ENCODE peak calls at places on chromosomes 5 and 9, in five cellular contexts. One of them, this sample, is unnamed. For H3K9me2, the result is how much of the 10 kb centered on the place peaks cover.

GRCh38 chr9:88980732-88981336 is 10.4 kb upstream of the S1PR3 start:
- DNase-seq in HCT116: no peak
- DNase-seq in MM.1S: no peak
- DNase-seq in GM23248: peak
- DNase-seq in SK-N-SH: no peak
- DNase-seq in this sample: no peak

GRCh38 chr5:100667021-100667671 is 132.0 kb downstream of the FAM174A start:
- DNase-seq in HCT116: no peak
- DNase-seq in MM.1S: no peak
- DNase-seq in GM23248: peak
- DNase-seq in SK-N-SH: no peak
- DNase-seq in this sample: peak

GRCh38 chr5:2530609-2531008 is 220.9 kb downstream of the IRX2 start:
- DNase-seq in HCT116: no peak
- DNase-seq in MM.1S: no peak
- DNase-seq in GM23248: no peak
- DNase-seq in SK-N-SH: no peak
- DNase-seq in this sample: no peak

GRCh38 chr5:176531902-176532493 is 5.2 kb downstream of the RNF44 start:
- DNase-seq in HCT116: no peak
- DNase-seq in MM.1S: no peak
- DNase-seq in GM23248: no peak
- DNase-seq in SK-N-SH: no peak
- DNase-seq in this sample: no peak

GRCh38 chr9:137044042-137044441 is 1.9 kb downstream of the NPDC1 start:
- DNase-seq in HCT116: no peak
- DNase-seq in MM.1S: no peak
- DNase-seq in GM23248: no peak
- DNase-seq in SK-N-SH: no peak
- DNase-seq in this sample: no peak

GRCh38 chr9:115335441-115335840 is 217.5 kb upstream of the TNC start:
- DNase-seq in HCT116: no peak
- DNase-seq in MM.1S: no peak
- DNase-seq in GM23248: no peak
- DNase-seq in SK-N-SH: no peak
- DNase-seq in this sample: no peak

GRCh38 chr5:77995793-77996409 is 219.8 kb upstream of the TBCA start:
- DNase-seq in HCT116: no peak
- DNase-seq in MM.1S: no peak
- DNase-seq in GM23248: no peak
- DNase-seq in SK-N-SH: no peak
- DNase-seq in this sample: no peak

GRCh38 chr9:89881431-89881830 is 276.6 kb downstream of the GADD45G start:
- DNase-seq in HCT116: no peak
- DNase-seq in MM.1S: no peak
- DNase-seq in GM23248: no peak
- DNase-seq in SK-N-SH: no peak
- DNase-seq in this sample: no peak

GRCh38 chr5:55480781-55481180 is 54.0 kb downstream of the PLPP1 start:
- DNase-seq in HCT116: no peak
- DNase-seq in MM.1S: no peak
- DNase-seq in GM23248: peak
- DNase-seq in SK-N-SH: no peak
- DNase-seq in this sample: peak

GRCh38 chr5:38783011-38783551 is 62.7 kb upstream of the OSMR start:
- DNase-seq in HCT116: no peak
- DNase-seq in MM.1S: no peak
- DNase-seq in GM23248: peak
- DNase-seq in SK-N-SH: no peak
- DNase-seq in this sample: peak

GRCh38 chr9:71250626-71251025 is 129.2 kb upstream of the TRPM3 start:
- DNase-seq in HCT116: no peak
- DNase-seq in MM.1S: no peak
- DNase-seq in GM23248: no peak
- DNase-seq in SK-N-SH: no peak
- DNase-seq in this sample: no peak

GRCh38 chr9:129109952-129110739 is 447 bp downstream of the CRAT start:
- DNase-seq in HCT116: no peak
- DNase-seq in MM.1S: no peak
- DNase-seq in GM23248: peak
- DNase-seq in SK-N-SH: no peak
- DNase-seq in this sample: no peak

GRCh38 chr5:1633605-1634336 is 110.0 kb upstream of the LPCAT1 start:
- DNase-seq in HCT116: peak
- DNase-seq in MM.1S: peak
- DNase-seq in GM23248: peak
- DNase-seq in SK-N-SH: peak
- DNase-seq in this sample: peak

GRCh38 chr9:107351382-107352045 is 68.4 kb downstream of the RAD23B start:
- DNase-seq in HCT116: peak
- DNase-seq in MM.1S: no peak
- DNase-seq in GM23248: no peak
- DNase-seq in SK-N-SH: no peak
- DNase-seq in this sample: peak

GRCh38 chr5:159156426-159156835 is 52.9 kb downstream of the RNF145 start:
- DNase-seq in HCT116: no peak
- DNase-seq in MM.1S: no peak
- DNase-seq in GM23248: no peak
- DNase-seq in SK-N-SH: no peak
- DNase-seq in this sample: no peak

GRCh38 chr5:103472820-103473219 is 89.8 kb downstream of the NUDT12 start:
- DNase-seq in HCT116: no peak
- DNase-seq in MM.1S: no peak
- DNase-seq in GM23248: peak
- DNase-seq in SK-N-SH: no peak
- DNase-seq in this sample: peak

GRCh38 chr9:89481161-89481915 is 16.6 kb downstream of the SEMA4D start:
- DNase-seq in HCT116: no peak
- DNase-seq in MM.1S: no peak
- DNase-seq in GM23248: no peak
- DNase-seq in SK-N-SH: no peak
- DNase-seq in this sample: no peak

GRCh38 chr5:175683921-175684320 is 26.1 kb downstream of the HRH2 start:
- DNase-seq in HCT116: no peak
- DNase-seq in MM.1S: no peak
- DNase-seq in GM23248: no peak
- DNase-seq in SK-N-SH: no peak
- DNase-seq in this sample: no peak

GRCh38 chr9:77475641-77476473 is 172.3 kb downstream of the GNA14 start:
- DNase-seq in HCT116: no peak
- DNase-seq in MM.1S: peak
- DNase-seq in GM23248: peak
- DNase-seq in SK-N-SH: no peak
- DNase-seq in this sample: no peak

GRCh38 chr5:128290152-128290858 is 206.7 kb downstream of the SLC12A2 start:
- DNase-seq in HCT116: no peak
- DNase-seq in MM.1S: no peak
- DNase-seq in GM23248: peak
- DNase-seq in SK-N-SH: no peak
- DNase-seq in this sample: peak

GRCh38 chr9:132181796-132182521 is 20.1 kb downstream of the NTNG2 start:
- DNase-seq in HCT116: no peak
- DNase-seq in MM.1S: no peak
- DNase-seq in GM23248: peak
- DNase-seq in SK-N-SH: peak
- DNase-seq in this sample: no peak

GRCh38 chr9:36450110-36450732 is 50.2 kb upstream of the RNF38 start:
- DNase-seq in HCT116: peak
- DNase-seq in MM.1S: peak
- DNase-seq in GM23248: peak
- DNase-seq in SK-N-SH: peak
- DNase-seq in this sample: peak

GRCh38 chr5:132498152-132498551 is 7.6 kb upstream of the IRF1 start:
- DNase-seq in HCT116: no peak
- DNase-seq in MM.1S: peak
- DNase-seq in GM23248: peak
- DNase-seq in SK-N-SH: peak
- DNase-seq in this sample: peak

GRCh38 chr5:77628840-77629552 is 9.5 kb downstream of the OTP start:
- DNase-seq in HCT116: no peak
- DNase-seq in MM.1S: no peak
- DNase-seq in GM23248: peak
- DNase-seq in SK-N-SH: peak
- DNase-seq in this sample: no peak

GRCh38 chr9:37144762-37145161 is 24.4 kb downstream of the ZCCHC7 start:
- DNase-seq in HCT116: no peak
- DNase-seq in MM.1S: no peak
- DNase-seq in GM23248: peak
- DNase-seq in SK-N-SH: no peak
- DNase-seq in this sample: no peak

GRCh38 chr9:105064248-105065118 is 136.5 kb upstream of the ABCA1 start:
- DNase-seq in HCT116: no peak
- DNase-seq in MM.1S: no peak
- DNase-seq in GM23248: peak
- DNase-seq in SK-N-SH: peak
- DNase-seq in this sample: peak

GRCh38 chr9:131275332-131276106 is 791 bp downstream of the FAM78A start:
- DNase-seq in HCT116: no peak
- DNase-seq in MM.1S: peak
- DNase-seq in GM23248: no peak
- DNase-seq in SK-N-SH: no peak
- DNase-seq in this sample: no peak

GRCh38 chr9:137199411-137200121 is 975 bp downstream of the TPRN start:
- DNase-seq in HCT116: no peak
- DNase-seq in MM.1S: no peak
- DNase-seq in GM23248: peak
- DNase-seq in SK-N-SH: no peak
- DNase-seq in this sample: no peak

GRCh38 chr5:137252513-137252912 is 246.6 kb downstream of the SPOCK1 start:
- DNase-seq in HCT116: no peak
- DNase-seq in MM.1S: no peak
- DNase-seq in GM23248: peak
- DNase-seq in SK-N-SH: no peak
- DNase-seq in this sample: no peak

DNA sequence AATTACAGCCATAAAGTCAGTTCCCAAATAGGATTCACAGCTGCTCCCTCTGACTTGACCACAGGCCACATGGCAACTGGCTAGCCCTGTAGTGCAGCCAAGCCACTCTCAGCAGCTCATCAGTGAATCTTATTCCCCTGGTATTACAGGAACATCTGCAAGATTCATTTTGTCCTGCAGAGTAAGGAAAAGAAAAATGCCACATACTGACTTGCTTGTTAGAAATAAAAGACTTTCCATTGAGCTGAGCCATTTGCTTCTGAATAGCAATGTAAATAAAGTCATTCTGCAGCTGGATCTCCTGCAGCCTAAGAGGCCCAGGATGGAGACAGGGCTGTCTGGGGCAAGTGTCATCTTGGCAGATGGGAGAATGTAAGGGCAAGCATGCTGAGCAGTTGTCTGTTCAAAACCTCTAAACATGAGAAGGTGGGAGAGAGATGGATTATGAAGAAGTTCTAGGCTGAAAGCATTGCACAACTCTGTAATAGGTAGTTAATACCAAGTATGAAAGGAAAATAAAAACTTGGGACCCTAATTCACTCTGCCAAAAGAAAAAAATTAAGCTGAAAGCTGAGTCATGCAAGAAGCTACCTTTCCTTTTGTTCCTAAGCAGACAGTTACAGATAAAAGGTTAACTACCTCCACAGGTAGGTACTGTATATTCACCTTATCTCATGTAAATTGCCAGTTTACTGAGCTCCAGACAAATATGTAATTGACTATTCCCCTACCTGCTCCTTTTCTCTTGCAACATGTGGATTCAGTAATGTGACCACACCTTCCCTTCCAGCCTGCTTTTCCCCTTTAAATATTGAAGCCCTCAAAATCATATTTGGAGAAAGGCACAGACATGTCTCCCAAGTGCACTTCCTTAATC is 244.4 kb upstream of the RAI14 start:
- DNase-seq in HCT116: no peak
- DNase-seq in MM.1S: no peak
- DNase-seq in GM23248: peak
- DNase-seq in SK-N-SH: no peak
- DNase-seq in this sample: no peak
- H3K9ac ChIP-seq in HCT116: no peak
- H3K9ac ChIP-seq in MM.1S: no peak
- H3K9ac ChIP-seq in GM23248: no peak
- H3K9ac ChIP-seq in SK-N-SH: no peak
- H3K9ac ChIP-seq in this sample: no peak

GRCh38 chr9:82894961-82895902 is 167.7 kb downstream of the RASEF start:
- DNase-seq in HCT116: no peak
- DNase-seq in MM.1S: no peak
- DNase-seq in GM23248: no peak
- DNase-seq in SK-N-SH: peak
- DNase-seq in this sample: no peak
- H3K9me2 ChIP-seq in HCT116: under half
- H3K9me2 ChIP-seq in MM.1S: under half
- H3K9me2 ChIP-seq in GM23248: under half
- H3K9me2 ChIP-seq in SK-N-SH: under half
- H3K9me2 ChIP-seq in this sample: under half

GRCh38 chr9:86924206-86924605 is 23.1 kb downstream of the GAS1 start:
- DNase-seq in HCT116: no peak
- DNase-seq in MM.1S: no peak
- DNase-seq in GM23248: no peak
- DNase-seq in SK-N-SH: no peak
- DNase-seq in this sample: no peak

GRCh38 chr9:86923061-86923460 is 24.2 kb downstream of the GAS1 start:
- DNase-seq in HCT116: no peak
- DNase-seq in MM.1S: no peak
- DNase-seq in GM23248: no peak
- DNase-seq in SK-N-SH: no peak
- DNase-seq in this sample: no peak

GRCh38 chr9:86921141-86921868 is 26.0 kb downstream of the GAS1 start:
- DNase-seq in HCT116: no peak
- DNase-seq in MM.1S: no peak
- DNase-seq in GM23248: no peak
- DNase-seq in SK-N-SH: peak
- DNase-seq in this sample: no peak

GRCh38 chr9:86918556-86918955 is 28.8 kb downstream of the GAS1 start:
- DNase-seq in HCT116: no peak
- DNase-seq in MM.1S: no peak
- DNase-seq in GM23248: peak
- DNase-seq in SK-N-SH: no peak
- DNase-seq in this sample: no peak
- H3K9ac ChIP-seq in HCT116: no peak
- H3K9ac ChIP-seq in MM.1S: no peak
- H3K9ac ChIP-seq in GM23248: no peak
- H3K9ac ChIP-seq in SK-N-SH: no peak
- H3K9ac ChIP-seq in this sample: no peak

DNA sequence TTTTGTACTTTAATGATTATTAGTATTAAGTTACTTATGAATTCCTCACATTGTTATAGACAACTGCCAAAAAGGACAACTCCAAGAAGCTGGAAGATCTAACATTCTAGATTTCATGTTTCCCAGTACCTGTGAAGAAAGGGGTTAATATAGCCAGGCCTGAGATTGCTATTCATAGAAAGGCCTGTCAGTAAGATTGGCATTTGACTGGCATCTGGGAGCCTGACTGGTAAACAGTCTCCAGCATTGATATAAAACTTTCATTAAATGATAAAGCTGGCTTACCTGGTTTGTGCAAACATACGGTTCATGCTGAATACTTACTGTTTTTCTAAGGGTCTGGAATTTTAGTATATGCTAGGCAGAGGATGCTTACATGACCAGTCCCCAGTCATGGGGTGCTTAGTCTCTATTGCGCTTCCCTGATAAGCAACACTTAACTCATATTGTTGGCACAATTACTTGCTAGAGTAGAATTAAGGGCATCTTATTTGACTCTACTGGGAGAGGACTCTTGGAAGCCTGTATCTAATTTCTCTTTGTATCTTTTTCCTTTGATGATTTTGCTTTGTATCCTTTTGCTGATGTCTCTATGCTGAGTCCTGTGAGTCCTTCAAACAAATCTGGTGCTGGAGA is 340.4 kb upstream of the SEMA6A start:
- DNase-seq in HCT116: no peak
- DNase-seq in MM.1S: no peak
- DNase-seq in GM23248: no peak
- DNase-seq in SK-N-SH: no peak
- DNase-seq in this sample: no peak
- H3K9me2 ChIP-seq in HCT116: under half
- H3K9me2 ChIP-seq in MM.1S: under half
- H3K9me2 ChIP-seq in GM23248: under half
- H3K9me2 ChIP-seq in SK-N-SH: under half
- H3K9me2 ChIP-seq in this sample: under half